ENCODE peak calls at places on chromosomes 7 and 10, in seven cellular contexts. One of them, this sample, is unnamed.

GRCh38 chr10:98030991-98031431 is 590 bp upstream of the CRTAC1 start:
- DNase-seq in fibroblast of the aortic adventitia: no peak
- DNase-seq in GM12865: no peak
- DNase-seq in GM23338: peak
- DNase-seq in OCI-LY7: no peak
- DNase-seq in progenitor cell of endocrine pancreas: peak
- DNase-seq in GM13976: no peak
- DNase-seq in this sample: no peak

GRCh38 chr7:91979590-91979989 is 38.9 kb downstream of the AKAP9 start:
- DNase-seq in fibroblast of the aortic adventitia: no peak
- DNase-seq in GM12865: no peak
- DNase-seq in GM23338: no peak
- DNase-seq in OCI-LY7: no peak
- DNase-seq in progenitor cell of endocrine pancreas: no peak
- DNase-seq in GM13976: no peak
- DNase-seq in this sample: no peak

GRCh38 chr7:101114492-101114891 is 12.4 kb upstream of the SERPINE1 start:
- DNase-seq in fibroblast of the aortic adventitia: no peak
- DNase-seq in GM12865: no peak
- DNase-seq in GM23338: no peak
- DNase-seq in OCI-LY7: no peak
- DNase-seq in progenitor cell of endocrine pancreas: no peak
- DNase-seq in GM13976: no peak
- DNase-seq in this sample: no peak

GRCh38 chr10:85124592-85124991 is 796.2 kb downstream of the CCSER2 start:
- DNase-seq in fibroblast of the aortic adventitia: no peak
- DNase-seq in GM12865: no peak
- DNase-seq in GM23338: no peak
- DNase-seq in OCI-LY7: no peak
- DNase-seq in progenitor cell of endocrine pancreas: no peak
- DNase-seq in GM13976: no peak
- DNase-seq in this sample: no peak

GRCh38 chr7:24580283-24580946 is 7.2 kb downstream of the PALS2 start:
- DNase-seq in fibroblast of the aortic adventitia: no peak
- DNase-seq in GM12865: no peak
- DNase-seq in GM23338: no peak
- DNase-seq in OCI-LY7: no peak
- DNase-seq in progenitor cell of endocrine pancreas: no peak
- DNase-seq in GM13976: no peak
- DNase-seq in this sample: no peak

GRCh38 chr10:95346715-95347401 is 56.1 kb upstream of the PDLIM1 start:
- DNase-seq in fibroblast of the aortic adventitia: peak
- DNase-seq in GM12865: no peak
- DNase-seq in GM23338: peak
- DNase-seq in OCI-LY7: no peak
- DNase-seq in progenitor cell of endocrine pancreas: no peak
- DNase-seq in GM13976: no peak
- DNase-seq in this sample: no peak

GRCh38 chr7:128759274-128759673 is 16.3 kb downstream of the OPN1SW start:
- DNase-seq in fibroblast of the aortic adventitia: no peak
- DNase-seq in GM12865: no peak
- DNase-seq in GM23338: no peak
- DNase-seq in OCI-LY7: no peak
- DNase-seq in progenitor cell of endocrine pancreas: no peak
- DNase-seq in GM13976: no peak
- DNase-seq in this sample: no peak

GRCh38 chr10:30671011-30671616 is 41.6 kb upstream of the LYZL2 start:
- DNase-seq in fibroblast of the aortic adventitia: peak
- DNase-seq in GM12865: peak
- DNase-seq in GM23338: peak
- DNase-seq in OCI-LY7: peak
- DNase-seq in progenitor cell of endocrine pancreas: peak
- DNase-seq in GM13976: peak
- DNase-seq in this sample: peak

GRCh38 chr7:157462840-157463239 is 126.0 kb downstream of the DNAJB6 start:
- DNase-seq in fibroblast of the aortic adventitia: no peak
- DNase-seq in GM12865: no peak
- DNase-seq in GM23338: no peak
- DNase-seq in OCI-LY7: no peak
- DNase-seq in progenitor cell of endocrine pancreas: no peak
- DNase-seq in GM13976: no peak
- DNase-seq in this sample: no peak

GRCh38 chr10:109894516-109894915 is 28.8 kb downstream of the XPNPEP1 start:
- DNase-seq in fibroblast of the aortic adventitia: peak
- DNase-seq in GM12865: no peak
- DNase-seq in GM23338: no peak
- DNase-seq in OCI-LY7: no peak
- DNase-seq in progenitor cell of endocrine pancreas: no peak
- DNase-seq in GM13976: no peak
- DNase-seq in this sample: no peak

GRCh38 chr10:99993994-99994689 is 15.6 kb downstream of the DNMBP start:
- DNase-seq in fibroblast of the aortic adventitia: peak
- DNase-seq in GM12865: peak
- DNase-seq in GM23338: peak
- DNase-seq in OCI-LY7: peak
- DNase-seq in progenitor cell of endocrine pancreas: no peak
- DNase-seq in GM13976: peak
- DNase-seq in this sample: peak

GRCh38 chr10:128173383-128173782 is 47.2 kb upstream of the MKI67 start:
- DNase-seq in fibroblast of the aortic adventitia: peak
- DNase-seq in GM12865: no peak
- DNase-seq in GM23338: no peak
- DNase-seq in OCI-LY7: no peak
- DNase-seq in progenitor cell of endocrine pancreas: no peak
- DNase-seq in GM13976: no peak
- DNase-seq in this sample: no peak

GRCh38 chr7:5452937-5453540 is 29.4 kb upstream of the TNRC18 start:
- DNase-seq in fibroblast of the aortic adventitia: peak
- DNase-seq in GM12865: peak
- DNase-seq in GM23338: peak
- DNase-seq in OCI-LY7: no peak
- DNase-seq in progenitor cell of endocrine pancreas: no peak
- DNase-seq in GM13976: no peak
- DNase-seq in this sample: no peak

GRCh38 chr7:5452470-5452899 is 28.9 kb upstream of the TNRC18 start:
- DNase-seq in fibroblast of the aortic adventitia: peak
- DNase-seq in GM12865: no peak
- DNase-seq in GM23338: no peak
- DNase-seq in OCI-LY7: no peak
- DNase-seq in progenitor cell of endocrine pancreas: no peak
- DNase-seq in GM13976: no peak
- DNase-seq in this sample: no peak

GRCh38 chr7:5448378-5449042 is 24.9 kb upstream of the TNRC18 start:
- DNase-seq in fibroblast of the aortic adventitia: no peak
- DNase-seq in GM12865: no peak
- DNase-seq in GM23338: peak
- DNase-seq in OCI-LY7: no peak
- DNase-seq in progenitor cell of endocrine pancreas: no peak
- DNase-seq in GM13976: no peak
- DNase-seq in this sample: no peak

GRCh38 chr7:5451391-5451790 is 27.8 kb upstream of the TNRC18 start:
- DNase-seq in fibroblast of the aortic adventitia: no peak
- DNase-seq in GM12865: no peak
- DNase-seq in GM23338: no peak
- DNase-seq in OCI-LY7: no peak
- DNase-seq in progenitor cell of endocrine pancreas: no peak
- DNase-seq in GM13976: no peak
- DNase-seq in this sample: no peak

DNA sequence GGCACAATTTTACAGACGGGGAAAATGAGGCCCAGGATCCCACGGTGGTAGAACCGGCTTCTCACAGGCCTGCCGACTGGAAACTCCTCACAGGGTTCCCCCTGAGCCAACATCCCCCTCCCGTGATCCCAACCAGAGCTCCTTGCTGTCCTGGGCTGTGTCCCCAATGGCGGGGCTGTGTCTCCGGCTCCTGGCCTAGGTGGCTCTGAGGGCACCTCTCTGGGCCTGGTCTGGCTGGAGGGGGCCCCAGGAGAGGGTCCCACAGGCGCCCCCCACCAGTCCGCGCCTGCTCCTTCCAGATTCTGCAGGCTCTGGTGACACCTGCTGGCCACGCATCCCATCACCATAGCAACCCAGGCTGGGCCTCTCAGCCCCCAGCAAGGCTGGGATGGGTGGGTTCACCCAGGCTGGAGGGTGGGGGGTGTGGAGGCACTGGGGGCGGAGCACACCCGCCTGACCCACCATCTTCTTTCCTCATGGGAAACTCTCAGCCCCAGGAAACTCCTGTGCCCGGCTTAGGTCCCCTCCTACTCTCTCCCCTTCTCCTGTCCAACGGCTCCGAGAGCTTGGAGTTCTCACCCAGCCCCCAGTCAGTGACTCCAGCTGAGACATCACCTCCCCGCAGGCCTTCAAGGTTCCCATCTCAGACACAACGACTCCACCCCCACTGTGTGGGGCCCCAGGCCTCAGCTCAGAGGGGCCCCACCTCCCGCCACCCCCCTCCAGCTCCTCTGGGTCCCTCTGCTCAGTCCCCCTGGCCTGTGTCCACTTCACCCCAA is 27.1 kb upstream of the TNRC18 start:
- DNase-seq in fibroblast of the aortic adventitia: peak
- DNase-seq in GM12865: peak
- DNase-seq in GM23338: peak
- DNase-seq in OCI-LY7: peak
- DNase-seq in progenitor cell of endocrine pancreas: peak
- DNase-seq in GM13976: peak
- DNase-seq in this sample: peak
- TF ChIP-seq CTCF in fibroblast of the aortic adventitia: peak
- TF ChIP-seq CTCF in GM12865: peak
- TF ChIP-seq CTCF in GM23338: peak
- TF ChIP-seq CTCF in OCI-LY7: peak
- TF ChIP-seq CTCF in progenitor cell of endocrine pancreas: peak
- TF ChIP-seq CTCF in GM13976: peak
- TF ChIP-seq CTCF in this sample: peak

GRCh38 chr10:46220872-46221538 is 65.8 kb upstream of the ANTXRL start:
- DNase-seq in fibroblast of the aortic adventitia: no peak
- DNase-seq in GM12865: no peak
- DNase-seq in GM23338: peak
- DNase-seq in OCI-LY7: no peak
- DNase-seq in progenitor cell of endocrine pancreas: no peak
- DNase-seq in GM13976: no peak
- DNase-seq in this sample: no peak

GRCh38 chr10:46222364-46222935 is 64.3 kb upstream of the ANTXRL start:
- DNase-seq in fibroblast of the aortic adventitia: peak
- DNase-seq in GM12865: no peak
- DNase-seq in GM23338: no peak
- DNase-seq in OCI-LY7: no peak
- DNase-seq in progenitor cell of endocrine pancreas: no peak
- DNase-seq in GM13976: no peak
- DNase-seq in this sample: no peak

GRCh38 chr10:46224414-46224682 is 62.4 kb upstream of the ANTXRL start:
- DNase-seq in fibroblast of the aortic adventitia: no peak
- DNase-seq in GM12865: no peak
- DNase-seq in GM23338: no peak
- DNase-seq in OCI-LY7: no peak
- DNase-seq in progenitor cell of endocrine pancreas: no peak
- DNase-seq in GM13976: no peak
- DNase-seq in this sample: no peak

GRCh38 chr10:46223626-46224413 is 63.0 kb upstream of the ANTXRL start:
- DNase-seq in fibroblast of the aortic adventitia: no peak
- DNase-seq in GM12865: no peak
- DNase-seq in GM23338: no peak
- DNase-seq in OCI-LY7: no peak
- DNase-seq in progenitor cell of endocrine pancreas: no peak
- DNase-seq in GM13976: no peak
- DNase-seq in this sample: no peak

GRCh38 chr10:46223064-46223480 is 63.7 kb upstream of the ANTXRL start:
- DNase-seq in fibroblast of the aortic adventitia: no peak
- DNase-seq in GM12865: peak
- DNase-seq in GM23338: no peak
- DNase-seq in OCI-LY7: peak
- DNase-seq in progenitor cell of endocrine pancreas: no peak
- DNase-seq in GM13976: no peak
- DNase-seq in this sample: no peak
- TF ChIP-seq CTCF in fibroblast of the aortic adventitia: no peak
- TF ChIP-seq CTCF in GM12865: peak
- TF ChIP-seq CTCF in GM23338: peak
- TF ChIP-seq CTCF in OCI-LY7: peak
- TF ChIP-seq CTCF in progenitor cell of endocrine pancreas: peak
- TF ChIP-seq CTCF in GM13976: no peak
- TF ChIP-seq CTCF in this sample: peak

GRCh38 chr7:50121269-50121668 is 28.2 kb upstream of the ZPBP start:
- DNase-seq in fibroblast of the aortic adventitia: no peak
- DNase-seq in GM12865: peak
- DNase-seq in GM23338: no peak
- DNase-seq in OCI-LY7: peak
- DNase-seq in progenitor cell of endocrine pancreas: no peak
- DNase-seq in GM13976: no peak
- DNase-seq in this sample: no peak

GRCh38 chr7:50125766-50126165 is 32.7 kb upstream of the ZPBP start:
- DNase-seq in fibroblast of the aortic adventitia: no peak
- DNase-seq in GM12865: no peak
- DNase-seq in GM23338: no peak
- DNase-seq in OCI-LY7: no peak
- DNase-seq in progenitor cell of endocrine pancreas: no peak
- DNase-seq in GM13976: no peak
- DNase-seq in this sample: no peak

GRCh38 chr7:50119815-50120637 is 27.0 kb upstream of the ZPBP start:
- DNase-seq in fibroblast of the aortic adventitia: no peak
- DNase-seq in GM12865: peak
- DNase-seq in GM23338: peak
- DNase-seq in OCI-LY7: peak
- DNase-seq in progenitor cell of endocrine pancreas: no peak
- DNase-seq in GM13976: no peak
- DNase-seq in this sample: peak
- TF ChIP-seq CTCF in fibroblast of the aortic adventitia: no peak
- TF ChIP-seq CTCF in GM12865: peak
- TF ChIP-seq CTCF in GM23338: peak
- TF ChIP-seq CTCF in OCI-LY7: peak
- TF ChIP-seq CTCF in progenitor cell of endocrine pancreas: peak
- TF ChIP-seq CTCF in GM13976: peak
- TF ChIP-seq CTCF in this sample: peak

GRCh38 chr10:51075802-51076201 is 1.5 kb downstream of the PRKG1 start:
- DNase-seq in fibroblast of the aortic adventitia: no peak
- DNase-seq in GM12865: no peak
- DNase-seq in GM23338: no peak
- DNase-seq in OCI-LY7: no peak
- DNase-seq in progenitor cell of endocrine pancreas: no peak
- DNase-seq in GM13976: no peak
- DNase-seq in this sample: no peak

GRCh38 chr10:51076442-51076841 is 2.2 kb downstream of the PRKG1 start:
- DNase-seq in fibroblast of the aortic adventitia: no peak
- DNase-seq in GM12865: no peak
- DNase-seq in GM23338: no peak
- DNase-seq in OCI-LY7: no peak
- DNase-seq in progenitor cell of endocrine pancreas: no peak
- DNase-seq in GM13976: no peak
- DNase-seq in this sample: no peak

GRCh38 chr10:51074238-51075028 is at the start of gene PRKG1:
- DNase-seq in fibroblast of the aortic adventitia: peak
- DNase-seq in GM12865: no peak
- DNase-seq in GM23338: peak
- DNase-seq in OCI-LY7: no peak
- DNase-seq in progenitor cell of endocrine pancreas: peak
- DNase-seq in GM13976: peak
- DNase-seq in this sample: peak

GRCh38 chr10:51073035-51073434 is 1.3 kb upstream of the PRKG1 start:
- DNase-seq in fibroblast of the aortic adventitia: no peak
- DNase-seq in GM12865: no peak
- DNase-seq in GM23338: no peak
- DNase-seq in OCI-LY7: no peak
- DNase-seq in progenitor cell of endocrine pancreas: no peak
- DNase-seq in GM13976: no peak
- DNase-seq in this sample: no peak

GRCh38 chr10:51073461-51074237 is 638 bp upstream of the PRKG1 start:
- DNase-seq in fibroblast of the aortic adventitia: no peak
- DNase-seq in GM12865: no peak
- DNase-seq in GM23338: peak
- DNase-seq in OCI-LY7: no peak
- DNase-seq in progenitor cell of endocrine pancreas: peak
- DNase-seq in GM13976: peak
- DNase-seq in this sample: peak
- TF ChIP-seq CTCF in fibroblast of the aortic adventitia: no peak
- TF ChIP-seq CTCF in GM12865: no peak
- TF ChIP-seq CTCF in GM23338: no peak
- TF ChIP-seq CTCF in OCI-LY7: no peak
- TF ChIP-seq CTCF in progenitor cell of endocrine pancreas: no peak
- TF ChIP-seq CTCF in GM13976: no peak
- TF ChIP-seq CTCF in this sample: no peak

This sample was measured in GM13977.